ENCODE peak calls at places on chromosomes 2 and 18, in four cellular contexts. R is fibroblast of lung, S is psoas muscle, P is BE2C. T is an unnamed sample.

GRCh38 chr2:174824098-174824497 is 59.8 kb upstream of the CHRNA1 start:
- DNase-seq in R (no peak), S (no peak), P (no peak), T (no peak)

GRCh38 chr18:33156906-33157470 is 283.5 kb downstream of the CCDC178 start:
- DNase-seq in R (no peak), S (no peak), P (no peak), T (no peak)

GRCh38 chr2:85148190-85148589 is 15.0 kb downstream of the TCF7L1 start:
- DNase-seq in R (no peak), S (no peak), P (no peak), T (peak)

GRCh38 chr18:29406996-29407395 is 1230.1 kb upstream of the CDH2 start:
- DNase-seq in R (no peak), S (no peak), P (no peak), T (no peak)

GRCh38 chr2:6750389-6751158 is 115.1 kb downstream of the CMPK2 start:
- DNase-seq in R (peak), S (no peak), P (peak), T (no peak)

GRCh38 chr2:67295851-67296250 is 101.3 kb upstream of the ETAA1 start:
- DNase-seq in R (peak), S (no peak), P (no peak), T (no peak)

GRCh38 chr2:205060269-205060668 is 515.0 kb downstream of the PARD3B start:
- DNase-seq in R (peak), S (no peak), P (no peak), T (peak)

GRCh38 chr2:28406276-28407096 is 13.8 kb downstream of the FOSL2 start:
- DNase-seq in R (peak), S (peak), P (no peak), T (no peak)

GRCh38 chr2:184312970-184313369 is 285.4 kb upstream of the ZNF804A start:
- DNase-seq in R (no peak), S (no peak), P (no peak), T (no peak)

GRCh38 chr2:75168186-75168585 is 31.1 kb downstream of the TACR1 start:
- DNase-seq in R (no peak), S (no peak), P (no peak), T (no peak)

GRCh38 chr2:232458661-232459418 is 2.9 kb downstream of the ALPI start:
- DNase-seq in R (no peak), S (no peak), P (no peak), T (no peak)

GRCh38 chr18:3973191-3973590 is 481.9 kb downstream of the DLGAP1 start:
- DNase-seq in R (no peak), S (no peak), P (no peak), T (peak)

GRCh38 chr2:134836986-134837385 is 1.4 kb upstream of the ACMSD start:
- DNase-seq in R (peak), S (no peak), P (no peak), T (peak)

GRCh38 chr2:656676-657075 is 20.5 kb downstream of the TMEM18 start:
- DNase-seq in R (no peak), S (no peak), P (no peak), T (no peak)

GRCh38 chr2:214808481-214808931 is 977 bp downstream of the BARD1 start:
- DNase-seq in R (no peak), S (no peak), P (no peak), T (peak)

GRCh38 chr18:3525870-3526420 is 76.0 kb downstream of the TGIF1 start:
- DNase-seq in R (peak), S (no peak), P (no peak), T (no peak)

GRCh38 chr2:108404784-108405397 is 27.1 kb downstream of the SULT1C4 start:
- DNase-seq in R (no peak), S (no peak), P (no peak), T (no peak)

GRCh38 chr2:206004004-206004693 is 81.8 kb downstream of the INO80D start:
- DNase-seq in R (no peak), S (no peak), P (peak), T (no peak)

GRCh38 chr2:38076710-38077430 is 919 bp upstream of the CYP1B1 start:
- DNase-seq in R (peak), S (peak), P (peak), T (peak)

GRCh38 chr2:153519260-153519875 is 40.8 kb upstream of the RPRM start:
- DNase-seq in R (peak), S (peak), P (peak), T (peak)

GRCh38 chr2:83522891-83523493 is 936.1 kb downstream of the SUCLG1 start:
- DNase-seq in R (no peak), S (no peak), P (no peak), T (no peak)

GRCh38 chr2:105943977-105944376 is 199.3 kb downstream of the NCK2 start:
- DNase-seq in R (no peak), S (no peak), P (no peak), T (no peak)

GRCh38 chr2:153477096-153477555 is 1.4 kb downstream of the RPRM start:
- DNase-seq in R (no peak), S (peak), P (peak), T (no peak)

GRCh38 chr2:100819365-100820345 is at the start of gene NPAS2:
- DNase-seq in R (peak), S (peak), P (no peak), T (peak)

GRCh38 chr2:54771166-54771565 is 47.7 kb downstream of the EML6 start:
- DNase-seq in R (peak), S (no peak), P (peak), T (no peak)

GRCh38 chr2:40450066-40450841 is 1.6 kb downstream of the SLC8A1 start:
- DNase-seq in R (peak), S (no peak), P (peak), T (peak)

GRCh38 chr2:195648780-195649179 is 8.2 kb upstream of the SLC39A10 start:
- DNase-seq in R (no peak), S (no peak), P (no peak), T (no peak)

GRCh38 chr2:62578837-62579640 is 73.0 kb upstream of the TMEM17 start:
- DNase-seq in R (peak), S (peak), P (no peak), T (peak)

GRCh38 chr18:9823805-9824473 is 61.8 kb upstream of the TXNDC2 start:
- DNase-seq in R (peak), S (no peak), P (no peak), T (peak)

GRCh38 chr2:149410701-149411484 is 80.5 kb downstream of the LYPD6 start:
- DNase-seq in R (peak), S (no peak), P (no peak), T (peak)

GRCh38 chr2:36650031-36650430 is 46.5 kb upstream of the VIT start:
- DNase-seq in R (peak), S (peak), P (no peak), T (peak)

GRCh38 chr2:192500550-192501200 is 305.9 kb upstream of the TMEFF2 start:
- DNase-seq in R (peak), S (no peak), P (no peak), T (peak)

GRCh38 chr2:63903003-63903402 is 61.3 kb downstream of the UGP2 start:
- DNase-seq in R (peak), S (no peak), P (no peak), T (peak)

GRCh38 chr2:232292395-232293154 is 86.0 kb upstream of the ALPP start:
- DNase-seq in R (peak), S (peak), P (peak), T (peak)

GRCh38 chr2:138275881-138276280 is 225.7 kb upstream of the SPOPL start:
- DNase-seq in R (peak), S (no peak), P (no peak), T (no peak)

GRCh38 chr2:148981350-148981749 is 57.1 kb upstream of the LYPD6B start:
- DNase-seq in R (no peak), S (no peak), P (no peak), T (no peak)

GRCh38 chr2:231937057-231937456 is 10.9 kb upstream of the NPPC start:
- DNase-seq in R (no peak), S (no peak), P (no peak), T (no peak)

GRCh38 chr2:118278046-118278445 is 189.8 kb downstream of the INSIG2 start:
- DNase-seq in R (no peak), S (no peak), P (no peak), T (no peak)
- TF ChIP-seq CTCF in R (no peak), S (no peak), P (no peak), T (no peak)

DNA sequence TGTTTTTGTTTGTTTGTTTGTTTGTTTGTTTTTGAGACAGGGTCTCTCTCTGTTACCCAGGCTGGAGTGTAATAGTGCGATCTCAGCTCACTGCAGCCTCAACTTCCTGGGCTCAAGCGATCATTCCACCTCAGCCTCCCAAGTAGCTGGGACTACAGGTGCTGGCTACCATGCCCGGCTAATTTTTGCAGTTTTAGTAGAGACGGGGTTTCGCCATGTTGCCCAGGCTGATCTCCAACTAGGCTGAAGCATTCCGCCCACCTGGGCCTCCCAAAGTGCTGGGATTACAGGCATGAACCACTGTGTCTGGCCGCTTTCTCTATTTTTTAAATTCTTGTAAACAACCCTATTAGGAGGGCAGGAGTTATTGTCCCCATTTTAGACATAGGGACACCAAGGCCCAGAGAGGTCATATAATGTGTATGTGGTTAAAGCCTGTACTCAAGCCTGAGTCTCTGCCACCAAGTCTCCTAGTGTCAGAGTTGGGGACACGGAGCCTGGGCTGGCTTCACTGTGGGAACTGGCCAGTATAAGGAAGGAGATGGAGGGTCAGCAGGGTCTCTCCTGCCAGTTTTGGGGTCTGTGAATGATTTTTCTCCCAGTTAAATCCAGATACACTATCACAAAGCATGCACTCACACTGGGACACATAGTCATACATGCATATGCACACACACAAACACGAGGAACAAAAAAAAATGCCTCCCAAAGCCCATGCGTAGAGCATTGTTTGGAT is 27.5 kb upstream of the MCFD2 start:
- DNase-seq in R (no peak), S (no peak), P (no peak), T (no peak)
- H3K4me3 ChIP-seq in R (peak), S (peak), P (no peak), T (peak)

DNA sequence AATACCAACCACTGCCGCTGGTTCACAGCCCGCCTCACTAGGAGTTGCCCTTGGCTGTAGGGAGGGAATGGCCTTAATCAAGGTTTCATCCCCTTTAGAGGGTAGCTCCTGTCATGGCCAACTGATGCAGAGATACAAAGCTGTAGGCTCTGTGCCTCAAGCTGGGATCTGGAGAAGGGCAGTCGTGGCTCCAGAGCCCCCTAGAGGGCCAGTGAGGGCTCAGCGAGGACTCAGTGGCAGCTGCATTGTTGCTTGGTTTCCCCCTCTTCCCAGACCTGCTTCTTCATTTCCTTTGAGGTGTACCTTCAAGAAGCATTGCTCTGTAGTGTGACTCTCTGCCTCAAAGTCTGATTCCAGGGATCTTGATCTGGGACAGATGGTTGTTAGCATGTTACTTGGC is 302.1 kb downstream of the LPIN1 start:
- DNase-seq in R (no peak), S (no peak), P (peak), T (no peak)
- TF ChIP-seq CTCF in R (peak), S (no peak), P (peak), T (no peak)

GRCh38 chr18:73920033-73920432 is 227.6 kb downstream of the FBXO15 start:
- DNase-seq in R (no peak), S (no peak), P (no peak), T (no peak)

GRCh38 chr18:73927494-73927893 is 220.1 kb downstream of the FBXO15 start:
- DNase-seq in R (no peak), S (no peak), P (no peak), T (no peak)

GRCh38 chr18:73924316-73924715 is 223.3 kb downstream of the FBXO15 start:
- DNase-seq in R (no peak), S (no peak), P (no peak), T (no peak)

GRCh38 chr18:73923866-73924265 is 223.8 kb downstream of the FBXO15 start:
- DNase-seq in R (peak), S (no peak), P (no peak), T (no peak)

DNA sequence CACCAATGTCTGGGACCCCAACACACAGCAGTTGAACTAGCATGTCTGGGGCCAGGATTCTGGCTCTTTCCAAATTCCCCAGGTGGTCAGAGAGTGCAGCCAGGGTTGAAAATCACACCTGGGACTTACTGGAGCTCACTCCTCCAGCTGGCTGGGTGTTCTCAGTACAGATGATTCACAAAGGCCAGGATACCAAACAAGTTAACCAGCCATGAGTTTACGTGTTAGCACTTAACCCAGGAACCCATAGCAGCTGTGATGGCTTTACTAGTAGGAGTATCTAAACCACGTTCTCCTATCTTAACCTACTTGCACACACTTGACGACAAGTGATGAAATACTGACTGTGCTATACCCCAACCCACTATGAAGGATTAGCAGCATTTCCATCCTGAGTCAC is 222.8 kb downstream of the FBXO15 start:
- DNase-seq in R (peak), S (no peak), P (no peak), T (no peak)
- H3K4me3 ChIP-seq in R (no peak), S (no peak), P (no peak), T (no peak)

T was measured in fibroblast of the aortic adventitia.